ENCODE peak calls at places on chromosomes 2 and 18, in six cellular contexts. V is IMR-90, K is neuronal stem cell, O is H9, T is mesenchymal stem cell, D is trophoblast cell. W is an unnamed sample.

GRCh38 chr2:226215902-226216503 is 583.6 kb downstream of the IRS1 start:
- DNase-seq in V (peak; percentile 54), K (peak; percentile 85), O (peak; percentile 86), T (peak; percentile 47), D (peak; percentile 27), W (peak; percentile 90)

GRCh38 chr2:129441610-129442009 is 537.9 kb upstream of the RAB6C start:
- DNase-seq in V (no peak), K (no peak), O (no peak), T (no peak), D (no peak), W (no peak)

GRCh38 chr18:9380571-9381390 is 46.2 kb downstream of the TWSG1 start:
- DNase-seq in V (peak; percentile 62), K (no peak), O (no peak), T (peak; percentile 81), D (no peak), W (no peak)

GRCh38 chr2:102185347-102185746 is 1.5 kb upstream of the IL1RL2 start:
- DNase-seq in V (no peak), K (no peak), O (no peak), T (no peak), D (no peak), W (no peak)

GRCh38 chr18:22250591-22250996 is 81.2 kb downstream of the GATA6 start:
- DNase-seq in V (no peak), K (no peak), O (no peak), T (no peak), D (no peak), W (no peak)

GRCh38 chr2:118696786-118697465 is 150.5 kb downstream of the EN1 start:
- DNase-seq in V (peak; percentile 1), K (no peak), O (no peak), T (no peak), D (no peak), W (no peak)

GRCh38 chr2:98818164-98818563 is 87.2 kb upstream of the MGAT4A start:
- DNase-seq in V (no peak), K (no peak), O (no peak), T (no peak), D (no peak), W (no peak)

GRCh38 chr18:36284671-36285295 is 12.7 kb upstream of the FHOD3 start:
- DNase-seq in V (peak; percentile 74), K (peak; percentile 73), O (peak; percentile 46), T (peak; percentile 69), D (peak; percentile 91), W (no peak)

GRCh38 chr2:232876071-232876977 is 6.3 kb downstream of the SNORC start:
- DNase-seq in V (no peak), K (peak; percentile 24), O (no peak), T (no peak), D (peak; percentile 21), W (peak; percentile 72)

GRCh38 chr2:164569334-164569733 is 51.9 kb downstream of the GRB14 start:
- DNase-seq in V (no peak), K (no peak), O (no peak), T (no peak), D (no peak), W (no peak)

GRCh38 chr2:15191801-15192200 is 369.3 kb downstream of the NBAS start:
- DNase-seq in V (no peak), K (no peak), O (no peak), T (no peak), D (peak; percentile 65), W (no peak)

GRCh38 chr2:25566694-25567093 is 106.7 kb downstream of the DTNB start:
- DNase-seq in V (peak; percentile 48), K (no peak), O (no peak), T (peak; percentile 23), D (peak; percentile 9), W (no peak)

GRCh38 chr2:102664439-102665042 is 45.2 kb downstream of the SLC9A2 start:
- DNase-seq in V (peak; percentile 6), K (no peak), O (no peak), T (no peak), D (peak; percentile 88), W (no peak)

GRCh38 chr18:22560797-22561196 is 143.1 kb upstream of the CTAGE1 start:
- DNase-seq in V (no peak), K (no peak), O (no peak), T (no peak), D (no peak), W (no peak)

GRCh38 chr2:190986221-190986953 is 27.6 kb downstream of the STAT1 start:
- DNase-seq in V (no peak), K (no peak), O (no peak), T (no peak), D (no peak), W (no peak)

DNA sequence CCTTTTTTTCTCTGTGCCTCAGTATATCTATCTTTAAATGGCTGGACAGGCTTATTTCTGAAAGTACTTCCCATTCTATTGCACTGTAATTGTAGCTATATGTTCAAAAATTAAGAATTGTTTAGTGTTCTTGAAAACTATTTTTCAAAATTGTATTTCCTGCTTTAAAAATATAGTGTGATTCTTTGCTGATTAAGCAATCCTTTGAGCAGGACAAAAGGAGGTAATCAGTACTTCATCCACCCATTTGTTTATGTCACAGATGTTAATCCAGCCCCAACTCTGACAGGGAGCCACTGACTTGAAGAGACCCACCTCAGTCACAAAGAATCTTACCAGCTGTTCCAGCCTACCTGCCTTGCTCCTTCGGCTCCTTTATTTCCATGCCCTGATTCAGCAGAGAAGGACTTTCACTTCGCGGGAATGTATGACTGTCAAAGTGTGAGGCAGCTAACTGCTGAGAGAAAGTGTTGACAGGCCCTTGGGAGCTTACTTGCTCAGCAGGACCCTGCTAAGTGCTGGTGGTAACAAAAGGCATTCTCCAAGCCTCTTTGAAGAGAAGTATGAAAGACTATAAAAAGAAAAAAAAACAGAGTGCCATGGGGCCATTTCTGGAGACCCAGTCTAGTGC is 393.3 kb upstream of the CYRIA start:
- DNase-seq in V (no peak), K (peak; percentile 29), O (peak; percentile 47), T (no peak), D (peak; percentile 42), W (no peak)
- H3K4ac ChIP-seq in V (no peak overlapping the region), K (no peak overlapping the region), O (no peak overlapping the region), T (no peak overlapping the region), D (no peak overlapping the region), W (no peak overlapping the region)

DNA sequence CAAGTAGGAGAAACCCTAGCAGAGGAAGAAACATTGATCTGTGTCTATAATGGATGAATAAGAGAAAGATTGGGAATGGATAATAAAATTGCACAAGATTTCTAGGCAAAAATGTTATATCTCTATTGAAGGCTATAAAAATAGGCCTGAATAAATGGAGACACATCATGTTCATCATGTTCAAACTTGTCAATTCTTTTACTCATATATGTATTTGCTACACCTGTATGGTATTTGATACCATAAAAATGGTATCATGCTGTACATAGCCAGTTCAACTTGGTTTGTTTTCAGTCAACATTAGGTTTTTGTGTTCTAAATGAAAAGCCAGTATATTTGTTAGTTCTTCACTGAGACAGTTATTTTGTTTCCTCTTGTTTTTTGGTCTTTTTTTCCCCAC is 132.2 kb upstream of the RNF152 start:
- DNase-seq in V (no peak), K (no peak), O (no peak), T (no peak), D (no peak), W (no peak)
- H2AFZ ChIP-seq in V (no peak overlapping the region), K (no peak overlapping the region), O (no peak overlapping the region), T (no peak overlapping the region), D (no peak overlapping the region), W (no peak overlapping the region)

GRCh38 chr2:231680284-231680991 is 27.9 kb upstream of the PTMA start:
- DNase-seq in V (no peak), K (no peak), O (peak; percentile 93), T (peak; percentile 46), D (peak; percentile 73), W (peak; percentile 64)
- H3K4ac ChIP-seq in V (peak overlapping the region; percentile 85), K (peak overlapping the region; percentile 98), O (peak overlapping the region; percentile 85), T (peak overlapping the region; percentile 83), D (peak overlapping the region; percentile 78), W (peak overlapping the region; percentile 97)

GRCh38 chr18:76451475-76452331 is 43.3 kb downstream of the ZNF516 start:
- DNase-seq in V (no peak), K (peak; percentile 21), O (peak; percentile 27), T (peak; percentile 39), D (no peak), W (peak; percentile 43)
- H2AFZ ChIP-seq in V (peak overlapping the region; percentile 86), K (peak overlapping the region; percentile 65), O (no peak overlapping the region), T (no peak overlapping the region), D (no peak overlapping the region), W (no peak overlapping the region)

GRCh38 chr2:127637236-127637630 is 8.7 kb upstream of the GPR17 start:
- DNase-seq in V (no peak), K (no peak), O (no peak), T (no peak), D (peak; percentile 51), W (no peak)

GRCh38 chr2:127637725-127638252 is 8.2 kb upstream of the GPR17 start:
- DNase-seq in V (peak; percentile 77), K (no peak), O (peak; percentile 82), T (peak; percentile 82), D (peak; percentile 93), W (no peak)

GRCh38 chr2:127639111-127639474 is 6.9 kb upstream of the GPR17 start:
- DNase-seq in V (no peak), K (no peak), O (no peak), T (no peak), D (no peak), W (no peak)

GRCh38 chr2:127640082-127641072 is 5.6 kb upstream of the GPR17 start:
- DNase-seq in V (no peak), K (no peak), O (peak; percentile 74), T (no peak), D (peak; percentile 68), W (peak; percentile 75)

GRCh38 chr2:127638361-127639110 is 7.4 kb upstream of the GPR17 start:
- DNase-seq in V (no peak), K (no peak), O (peak; percentile 95), T (peak; percentile 35), D (peak; percentile 70), W (peak; percentile 41)
- H3K4ac ChIP-seq in V (peak overlapping the region; percentile 98), K (peak overlapping the region; percentile 46), O (no peak overlapping the region), T (peak overlapping the region; percentile 9), D (no peak overlapping the region), W (no peak overlapping the region)

DNA sequence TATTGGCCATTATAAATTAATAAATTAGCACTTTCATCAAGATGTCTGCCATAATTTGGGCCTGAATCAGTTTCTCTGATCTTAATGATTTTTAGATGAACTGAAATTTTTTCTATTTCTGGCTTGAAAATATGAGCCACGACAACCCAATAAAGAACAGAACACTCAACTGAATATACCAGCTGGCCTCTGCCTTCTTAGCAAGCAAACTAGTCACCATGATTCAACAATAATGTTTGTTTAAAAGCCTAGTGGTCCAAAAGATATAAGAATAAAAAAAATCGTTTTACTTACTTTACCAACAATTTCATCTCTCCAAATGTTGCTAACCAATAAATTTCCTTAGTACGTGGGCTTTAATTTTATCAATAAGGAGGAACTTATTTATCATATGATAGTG is 66.7 kb upstream of the TTN start:
- DNase-seq in V (no peak), K (no peak), O (no peak), T (no peak), D (no peak), W (no peak)
- H2AFZ ChIP-seq in V (no peak overlapping the region), K (no peak overlapping the region), O (no peak overlapping the region), T (no peak overlapping the region), D (no peak overlapping the region), W (no peak overlapping the region)

DNA sequence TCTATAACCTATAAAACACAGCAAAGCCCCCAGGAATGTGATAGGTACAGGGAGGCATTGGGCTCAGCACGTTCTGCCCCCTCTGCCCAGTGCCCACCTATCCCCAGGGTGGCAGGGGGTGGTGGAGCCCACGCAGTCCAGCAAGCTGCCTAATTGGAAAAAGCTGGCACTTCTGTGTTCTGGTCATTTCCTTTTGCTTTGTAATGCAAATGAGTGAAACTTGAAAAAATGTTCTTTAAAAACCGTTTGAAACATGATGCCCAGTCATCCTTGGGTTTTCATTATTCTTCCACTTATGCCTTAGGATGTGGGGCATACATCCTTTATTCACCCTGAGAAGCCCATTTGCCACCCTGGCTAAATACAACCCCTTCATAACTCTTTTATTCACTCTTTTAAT is 89.9 kb upstream of the LTBP1 start:
- DNase-seq in V (no peak), K (no peak), O (no peak), T (no peak), D (no peak), W (no peak)
- H3K4ac ChIP-seq in V (no peak overlapping the region), K (no peak overlapping the region), O (no peak overlapping the region), T (no peak overlapping the region), D (no peak overlapping the region), W (no peak overlapping the region)

W was measured in H1.